ENCODE peak calls at places on chromosomes 1 and 21, in five cellular contexts. One of them, this sample, is unnamed. For H3K4me1, the result is how much of the 10 kb centered on the place peaks cover.

GRCh38 chr1:158101944-158102343 is 78.8 kb upstream of the CD1D start:
- DNase-seq in breast epithelium: no peak
- DNase-seq in HAP-1: no peak
- DNase-seq in transverse colon: no peak
- DNase-seq in HCT116: peak
- DNase-seq in this sample: peak

GRCh38 chr1:161069731-161070270 is at the start of gene ARHGAP30:
- DNase-seq in breast epithelium: no peak
- DNase-seq in HAP-1: no peak
- DNase-seq in transverse colon: peak
- DNase-seq in HCT116: no peak
- DNase-seq in this sample: peak

GRCh38 chr21:35345954-35346353 is 296.9 kb upstream of the RUNX1 start:
- DNase-seq in breast epithelium: no peak
- DNase-seq in HAP-1: no peak
- DNase-seq in transverse colon: no peak
- DNase-seq in HCT116: no peak
- DNase-seq in this sample: no peak

GRCh38 chr1:19203440-19203839 is 6.6 kb downstream of the UBR4 start:
- DNase-seq in breast epithelium: no peak
- DNase-seq in HAP-1: no peak
- DNase-seq in transverse colon: no peak
- DNase-seq in HCT116: no peak
- DNase-seq in this sample: peak

GRCh38 chr21:32367158-32367557 is 25.7 kb downstream of the URB1 start:
- DNase-seq in breast epithelium: no peak
- DNase-seq in HAP-1: no peak
- DNase-seq in transverse colon: no peak
- DNase-seq in HCT116: no peak
- DNase-seq in this sample: no peak

GRCh38 chr1:116951175-116951935 is 41.6 kb downstream of the PTGFRN start:
- DNase-seq in breast epithelium: no peak
- DNase-seq in HAP-1: no peak
- DNase-seq in transverse colon: peak
- DNase-seq in HCT116: no peak
- DNase-seq in this sample: no peak

GRCh38 chr1:7402548-7402850 is 368.6 kb upstream of the VAMP3 start:
- DNase-seq in breast epithelium: no peak
- DNase-seq in HAP-1: no peak
- DNase-seq in transverse colon: no peak
- DNase-seq in HCT116: no peak
- DNase-seq in this sample: no peak

GRCh38 chr1:229284887-229285286 is 14.0 kb downstream of the RAB4A start:
- DNase-seq in breast epithelium: no peak
- DNase-seq in HAP-1: no peak
- DNase-seq in transverse colon: no peak
- DNase-seq in HCT116: no peak
- DNase-seq in this sample: peak

GRCh38 chr1:226603030-226603960 is 54.7 kb downstream of the STUM start:
- DNase-seq in breast epithelium: peak
- DNase-seq in HAP-1: no peak
- DNase-seq in transverse colon: peak
- DNase-seq in HCT116: no peak
- DNase-seq in this sample: peak

GRCh38 chr1:25204797-25205441 is 27.4 kb downstream of the SYF2 start:
- DNase-seq in breast epithelium: no peak
- DNase-seq in HAP-1: peak
- DNase-seq in transverse colon: no peak
- DNase-seq in HCT116: peak
- DNase-seq in this sample: peak

GRCh38 chr1:201614262-201615015 is 75.5 kb downstream of the NAV1 start:
- DNase-seq in breast epithelium: no peak
- DNase-seq in HAP-1: no peak
- DNase-seq in transverse colon: no peak
- DNase-seq in HCT116: no peak
- DNase-seq in this sample: no peak

GRCh38 chr1:28104866-28105467 is 16.6 kb upstream of the EYA3 start:
- DNase-seq in breast epithelium: no peak
- DNase-seq in HAP-1: peak
- DNase-seq in transverse colon: peak
- DNase-seq in HCT116: peak
- DNase-seq in this sample: peak

GRCh38 chr1:13781907-13782633 is 82.1 kb downstream of the PRDM2 start:
- DNase-seq in breast epithelium: no peak
- DNase-seq in HAP-1: no peak
- DNase-seq in transverse colon: no peak
- DNase-seq in HCT116: no peak
- DNase-seq in this sample: no peak

GRCh38 chr21:15051652-15052554 is 12.9 kb downstream of the NRIP1 start:
- DNase-seq in breast epithelium: no peak
- DNase-seq in HAP-1: no peak
- DNase-seq in transverse colon: peak
- DNase-seq in HCT116: no peak
- DNase-seq in this sample: peak

GRCh38 chr1:43444827-43445225 is 8.9 kb downstream of the HYI start:
- DNase-seq in breast epithelium: no peak
- DNase-seq in HAP-1: no peak
- DNase-seq in transverse colon: peak
- DNase-seq in HCT116: no peak
- DNase-seq in this sample: no peak

GRCh38 chr1:67791261-67791660 is 42.0 kb downstream of the GNG12 start:
- DNase-seq in breast epithelium: no peak
- DNase-seq in HAP-1: no peak
- DNase-seq in transverse colon: no peak
- DNase-seq in HCT116: no peak
- DNase-seq in this sample: no peak

GRCh38 chr1:869499-870244 is 54.1 kb upstream of the SAMD11 start:
- DNase-seq in breast epithelium: peak
- DNase-seq in HAP-1: peak
- DNase-seq in transverse colon: peak
- DNase-seq in HCT116: peak
- DNase-seq in this sample: peak

GRCh38 chr1:169933999-169934725 is 40.5 kb upstream of the SCYL3 start:
- DNase-seq in breast epithelium: no peak
- DNase-seq in HAP-1: peak
- DNase-seq in transverse colon: peak
- DNase-seq in HCT116: no peak
- DNase-seq in this sample: peak

GRCh38 chr21:40567511-40567910 is 279.4 kb downstream of the DSCAM start:
- DNase-seq in breast epithelium: no peak
- DNase-seq in HAP-1: no peak
- DNase-seq in transverse colon: no peak
- DNase-seq in HCT116: no peak
- DNase-seq in this sample: no peak

GRCh38 chr21:38241029-38241740 is 15.6 kb upstream of the KCNJ15 start:
- DNase-seq in breast epithelium: no peak
- DNase-seq in HAP-1: no peak
- DNase-seq in transverse colon: no peak
- DNase-seq in HCT116: no peak
- DNase-seq in this sample: no peak

GRCh38 chr1:21217812-21218596 is 41.3 kb upstream of the EIF4G3 start:
- DNase-seq in breast epithelium: no peak
- DNase-seq in HAP-1: no peak
- DNase-seq in transverse colon: peak
- DNase-seq in HCT116: no peak
- DNase-seq in this sample: peak

GRCh38 chr1:236685917-236686814 is at the start of gene ACTN2:
- DNase-seq in breast epithelium: no peak
- DNase-seq in HAP-1: peak
- DNase-seq in transverse colon: peak
- DNase-seq in HCT116: no peak
- DNase-seq in this sample: peak

DNA sequence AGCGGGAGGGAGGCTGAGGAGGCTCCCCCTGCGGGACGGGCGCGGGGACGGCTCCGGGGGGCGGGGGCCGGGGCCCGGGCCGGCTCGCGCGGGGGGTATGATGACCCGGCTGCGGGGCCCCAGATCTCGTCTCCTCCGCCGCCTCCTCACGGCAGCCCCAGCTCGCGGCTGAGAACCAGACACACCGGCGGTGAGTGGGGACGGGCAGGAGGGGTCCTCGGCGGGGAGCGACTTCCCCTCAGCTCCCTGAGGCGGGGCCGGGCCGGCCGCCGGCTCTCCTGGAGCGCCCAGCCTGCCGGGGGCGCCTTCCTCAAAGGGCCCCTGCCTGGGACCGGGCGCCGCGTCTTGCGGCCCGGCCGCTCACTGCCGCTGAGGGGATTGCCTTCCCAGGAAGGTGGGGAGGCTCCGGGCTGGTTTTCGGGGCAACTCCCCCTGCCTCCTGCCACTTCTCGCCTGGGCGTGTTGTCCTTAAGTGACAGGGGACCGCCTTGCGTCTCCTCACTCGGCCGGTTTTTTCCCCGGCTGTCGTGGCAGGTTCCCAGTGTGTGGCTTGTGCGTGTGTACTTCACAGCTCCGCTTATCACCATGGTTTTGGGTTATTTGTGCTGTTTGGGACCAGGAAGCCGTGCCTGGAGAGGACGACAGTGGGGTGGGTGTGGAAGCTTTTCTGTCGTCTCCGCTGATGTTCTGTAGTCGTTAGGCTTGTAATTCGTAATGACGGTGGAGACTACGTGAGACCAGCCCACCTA is 800 bp downstream of the HIPK1 start:
- DNase-seq in breast epithelium: peak
- DNase-seq in HAP-1: no peak
- DNase-seq in transverse colon: peak
- DNase-seq in HCT116: no peak
- DNase-seq in this sample: peak
- H3K4me1 ChIP-seq in breast epithelium: under half
- H3K4me1 ChIP-seq in HAP-1: under half
- H3K4me1 ChIP-seq in transverse colon: half or more
- H3K4me1 ChIP-seq in HCT116: under half
- H3K4me1 ChIP-seq in this sample: under half

GRCh38 chr1:39542924-39543323 is 33.7 kb downstream of the PABPC4 start:
- DNase-seq in breast epithelium: no peak
- DNase-seq in HAP-1: no peak
- DNase-seq in transverse colon: no peak
- DNase-seq in HCT116: no peak
- DNase-seq in this sample: no peak

GRCh38 chr1:39540504-39541031 is 36.0 kb downstream of the PABPC4 start:
- DNase-seq in breast epithelium: no peak
- DNase-seq in HAP-1: no peak
- DNase-seq in transverse colon: peak
- DNase-seq in HCT116: no peak
- DNase-seq in this sample: no peak

GRCh38 chr1:39539252-39539790 is 37.3 kb downstream of the PABPC4 start:
- DNase-seq in breast epithelium: no peak
- DNase-seq in HAP-1: peak
- DNase-seq in transverse colon: peak
- DNase-seq in HCT116: peak
- DNase-seq in this sample: peak

GRCh38 chr1:39545531-39545930 is 31.1 kb downstream of the PABPC4 start:
- DNase-seq in breast epithelium: no peak
- DNase-seq in HAP-1: no peak
- DNase-seq in transverse colon: no peak
- DNase-seq in HCT116: no peak
- DNase-seq in this sample: no peak

DNA sequence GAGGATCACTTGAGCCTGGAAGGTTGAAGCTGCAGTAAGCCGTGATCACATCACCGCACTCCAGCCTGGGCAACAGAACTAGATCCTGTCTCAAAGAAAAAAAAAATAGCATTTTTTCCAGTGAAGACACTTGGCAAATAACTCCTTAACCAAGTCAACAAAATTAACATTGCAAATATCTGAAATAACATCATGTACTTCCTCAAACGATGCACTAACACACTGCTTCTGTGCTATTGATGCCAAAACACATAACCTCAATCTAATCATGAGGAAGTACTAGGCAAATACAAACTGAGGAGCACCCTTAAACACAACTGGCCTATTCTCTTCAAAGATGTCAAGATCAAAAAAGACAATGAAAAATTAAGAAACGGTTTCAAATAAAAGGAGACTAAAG is 32.3 kb downstream of the PABPC4 start:
- DNase-seq in breast epithelium: no peak
- DNase-seq in HAP-1: no peak
- DNase-seq in transverse colon: no peak
- DNase-seq in HCT116: no peak
- DNase-seq in this sample: no peak
- H3K4me1 ChIP-seq in breast epithelium: under half
- H3K4me1 ChIP-seq in HAP-1: under half
- H3K4me1 ChIP-seq in transverse colon: under half
- H3K4me1 ChIP-seq in HCT116: under half
- H3K4me1 ChIP-seq in this sample: under half

DNA sequence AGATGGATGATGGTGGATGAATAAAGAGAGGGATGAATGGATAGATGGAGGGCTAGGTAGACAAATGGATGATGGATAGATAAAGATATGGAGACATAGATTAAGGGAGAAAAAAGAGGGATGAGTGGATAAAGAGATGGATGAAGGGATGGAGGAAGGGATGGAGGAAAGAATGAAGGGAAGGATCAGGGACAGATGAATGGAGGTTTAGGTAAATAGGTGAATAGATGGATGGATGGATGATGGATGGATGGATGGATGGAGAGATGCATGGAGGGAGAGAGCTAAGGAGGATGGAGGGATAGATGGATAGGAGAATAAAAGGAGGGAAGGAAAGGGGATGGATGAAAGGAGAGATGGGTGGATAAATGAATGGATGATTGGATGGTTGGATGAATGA is 28.8 kb downstream of the PLXNA2 start:
- DNase-seq in breast epithelium: no peak
- DNase-seq in HAP-1: no peak
- DNase-seq in transverse colon: no peak
- DNase-seq in HCT116: no peak
- DNase-seq in this sample: no peak
- H3K4me1 ChIP-seq in breast epithelium: under half
- H3K4me1 ChIP-seq in HAP-1: under half
- H3K4me1 ChIP-seq in transverse colon: under half
- H3K4me1 ChIP-seq in HCT116: under half
- H3K4me1 ChIP-seq in this sample: under half

DNA sequence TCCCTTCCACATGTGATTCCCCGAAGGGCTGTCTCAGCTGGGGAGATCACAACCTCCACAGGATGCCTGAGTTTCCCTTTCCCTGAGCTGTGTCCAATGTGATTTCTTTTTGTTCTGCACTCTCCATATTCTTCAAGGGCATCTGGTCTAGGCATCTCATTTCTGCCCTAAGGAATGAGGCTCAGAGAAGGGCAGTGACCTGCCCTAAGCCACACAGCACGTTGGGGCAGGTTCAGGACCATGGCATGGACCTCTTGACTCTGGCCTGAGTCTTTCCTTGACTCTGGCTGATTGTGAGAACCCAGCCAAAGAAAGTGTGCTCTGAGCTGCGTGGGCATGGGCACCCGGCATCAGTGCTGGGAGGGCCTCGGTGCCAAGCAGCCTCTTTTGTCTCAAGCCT is 590.3 kb downstream of the PTPRU start:
- DNase-seq in breast epithelium: no peak
- DNase-seq in HAP-1: no peak
- DNase-seq in transverse colon: no peak
- DNase-seq in HCT116: no peak
- DNase-seq in this sample: no peak
- H3K4me1 ChIP-seq in breast epithelium: under half
- H3K4me1 ChIP-seq in HAP-1: under half
- H3K4me1 ChIP-seq in transverse colon: under half
- H3K4me1 ChIP-seq in HCT116: under half
- H3K4me1 ChIP-seq in this sample: under half